ENCODE peak calls at places on chromosomes 7 and 10, in seven cellular contexts. F is GM23248; R is fibroblast of lung; S is SJSA1; P is CD4-positive, alpha-beta memory T cell; Q is astrocyte of the spinal cord; H is ascending aorta. W is an unnamed sample.

GRCh38 chr7:35753761-35754603 is 46.9 kb upstream of the SEPTIN7 start:
- DNase-seq in F (no peak), R (peak), S (no peak), P (no peak), Q (no peak), H (no peak), W (no peak)

GRCh38 chr7:95605275-95605674 is 9.0 kb upstream of the PDK4 start:
- DNase-seq in F (no peak), R (no peak), S (no peak), P (no peak), Q (no peak), H (no peak), W (no peak)

GRCh38 chr7:58086461-58086860 is 636.5 kb downstream of the ZNF716 start:
- DNase-seq in F (peak), R (no peak), S (peak), P (no peak), Q (no peak), H (no peak), W (no peak)

GRCh38 chr7:8640671-8641070 is 207.3 kb downstream of the NXPH1 start:
- DNase-seq in F (no peak), R (no peak), S (no peak), P (no peak), Q (no peak), H (no peak), W (no peak)

GRCh38 chr7:155299539-155300202 is 2.0 kb downstream of the INSIG1 start:
- DNase-seq in F (peak), R (no peak), S (no peak), P (no peak), Q (no peak), H (no peak), W (no peak)

GRCh38 chr7:41996381-41997035 is 240.5 kb downstream of the GLI3 start:
- DNase-seq in F (peak), R (peak), S (no peak), P (no peak), Q (peak), H (no peak), W (no peak)

GRCh38 chr7:46680147-46680546 is 759.1 kb upstream of the IGFBP3 start:
- DNase-seq in F (no peak), R (peak), S (peak), P (no peak), Q (no peak), H (no peak), W (no peak)

GRCh38 chr7:51209426-51209825 is 107.2 kb downstream of the COBL start:
- DNase-seq in F (no peak), R (no peak), S (no peak), P (no peak), Q (no peak), H (no peak), W (no peak)

GRCh38 chr10:103693812-103694205 is 161.6 kb downstream of the SH3PXD2A start:
- DNase-seq in F (no peak), R (no peak), S (no peak), P (no peak), Q (no peak), H (no peak), W (no peak)
- H3K4me3 ChIP-seq in F (no peak), R (no peak), S (no peak), P (peak), Q (no peak), H (no peak), W (peak)

GRCh38 chr10:103277713-103278299 is 868 bp downstream of the INA start:
- DNase-seq in F (no peak), R (no peak), S (no peak), P (no peak), Q (no peak), H (no peak), W (peak)

GRCh38 chr10:103276941-103277712 is at the start of gene INA:
- DNase-seq in F (peak), R (peak), S (no peak), P (no peak), Q (peak), H (no peak), W (peak)

GRCh38 chr10:103278862-103279298 is 1.9 kb downstream of the INA start:
- DNase-seq in F (peak), R (peak), S (no peak), P (peak), Q (peak), H (no peak), W (peak)

GRCh38 chr10:103278424-103278823 is 1.5 kb downstream of the INA start:
- DNase-seq in F (no peak), R (no peak), S (no peak), P (no peak), Q (no peak), H (no peak), W (no peak)

GRCh38 chr10:103276251-103276936 is 544 bp upstream of the INA start:
- DNase-seq in F (no peak), R (no peak), S (no peak), P (no peak), Q (no peak), H (no peak), W (peak)
- H3K4me3 ChIP-seq in F (no peak), R (peak), S (no peak), P (no peak), Q (no peak), H (no peak), W (peak)

GRCh38 chr7:33905389-33906032 is at the start of gene BMPER:
- DNase-seq in F (peak), R (peak), S (peak), P (no peak), Q (no peak), H (no peak), W (peak)
- H3K4me3 ChIP-seq in F (peak), R (peak), S (peak), P (no peak), Q (peak), H (peak), W (peak)

GRCh38 chr7:6416516-6417145 is 31.1 kb downstream of the DAGLB start:
- DNase-seq in F (no peak), R (peak), S (no peak), P (no peak), Q (no peak), H (no peak), W (peak)

GRCh38 chr7:6420680-6421079 is 27.1 kb downstream of the DAGLB start:
- DNase-seq in F (no peak), R (no peak), S (no peak), P (no peak), Q (no peak), H (no peak), W (no peak)

GRCh38 chr7:6413637-6414036 is 34.1 kb downstream of the DAGLB start:
- DNase-seq in F (no peak), R (no peak), S (no peak), P (no peak), Q (no peak), H (no peak), W (no peak)

GRCh38 chr7:6419310-6419773 is 28.4 kb downstream of the DAGLB start:
- DNase-seq in F (no peak), R (peak), S (no peak), P (no peak), Q (peak), H (no peak), W (no peak)

GRCh38 chr7:6417408-6417807 is 30.3 kb downstream of the DAGLB start:
- DNase-seq in F (no peak), R (no peak), S (no peak), P (no peak), Q (no peak), H (no peak), W (no peak)
- H3K4me3 ChIP-seq in F (no peak), R (no peak), S (no peak), P (no peak), Q (no peak), H (no peak), W (no peak)

DNA sequence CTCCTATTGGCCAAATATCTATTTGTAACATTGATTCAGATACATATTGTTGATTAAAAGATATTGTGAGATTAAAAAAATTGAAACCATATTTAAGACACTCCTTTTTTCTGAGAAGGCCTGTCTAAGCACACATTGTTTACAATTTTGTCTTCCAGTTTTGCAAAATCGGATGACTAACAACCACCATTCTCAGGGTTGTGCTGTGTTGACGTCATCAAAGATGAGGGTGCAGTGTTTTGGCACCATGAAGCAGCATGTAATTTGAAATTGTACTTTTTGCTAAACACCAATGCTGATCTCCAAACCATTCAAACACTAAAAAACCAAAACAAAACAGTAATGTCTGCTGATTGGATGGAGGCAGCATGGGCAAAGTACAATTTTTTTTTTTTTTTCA is 7.4 kb downstream of the CREB5 start:
- DNase-seq in F (peak), R (peak), S (no peak), P (no peak), Q (peak), H (no peak), W (no peak)
- H3K4me3 ChIP-seq in F (no peak), R (no peak), S (no peak), P (no peak), Q (no peak), H (no peak), W (no peak)